ENCODE peak calls at places on chromosome 5, in seven cellular contexts. K, Z, Y, U, W, G and J are unnamed samples.

GRCh38 chr5:172708183-172708505 is 62.9 kb downstream of the DUSP1 start:
- DNase-seq in Z (no peak), Y (no peak), G (no peak), U (no peak), W (no peak), K (no peak), J (no peak)

GRCh38 chr5:74643160-74643562 is 2.6 kb upstream of the ENC1 start:
- DNase-seq in Y (no peak), K (peak), U (no peak), G (peak), W (peak), Z (no peak), J (peak)

GRCh38 chr5:2223303-2223702 is 340.6 kb upstream of the IRX4 start:
- DNase-seq in G (no peak), Z (no peak), W (no peak), K (no peak), Y (no peak), U (no peak), J (no peak)

GRCh38 chr5:172956936-172957335 is 2.3 kb upstream of the RPL26L1 start:
- DNase-seq in G (no peak), K (no peak), Z (no peak), Y (no peak), U (no peak), W (no peak), J (peak)

GRCh38 chr5:56305551-56305950 is 72.4 kb upstream of the ANKRD55 start:
- DNase-seq in Z (no peak), G (peak), U (no peak), W (no peak), Y (no peak), K (no peak), J (no peak)

GRCh38 chr5:175657593-175658271 is at the start of gene HRH2:
- DNase-seq in W (no peak), Y (no peak), U (no peak), G (no peak), K (no peak), Z (no peak), J (no peak)

GRCh38 chr5:107104774-107105050 is 566.0 kb downstream of the EFNA5 start:
- DNase-seq in G (no peak), Y (no peak), K (no peak), Z (peak), W (peak), U (no peak), J (peak)

GRCh38 chr5:27472000-27472763 is 433.8 kb upstream of the CDH9 start:
- DNase-seq in U (peak), K (no peak), G (peak), Y (no peak), W (peak), Z (peak), J (peak)

GRCh38 chr5:95631991-95632675 is 12.2 kb downstream of the GPR150 start:
- DNase-seq in Y (no peak), W (peak), Z (peak), G (peak), U (no peak), K (no peak), J (peak)

GRCh38 chr5:102080288-102080687 is 215.8 kb downstream of the SLCO4C1 start:
- DNase-seq in K (no peak), Y (no peak), Z (no peak), W (no peak), G (no peak), U (no peak), J (no peak)

GRCh38 chr5:64947031-64947430 is 178.3 kb downstream of the CWC27 start:
- DNase-seq in Y (no peak), U (no peak), W (peak), K (no peak), G (no peak), Z (no peak), J (peak)

GRCh38 chr5:16881253-16881652 is 54.8 kb downstream of the MYO10 start:
- DNase-seq in W (no peak), U (no peak), Y (no peak), K (no peak), Z (no peak), G (no peak), J (no peak)

GRCh38 chr5:135662683-135663082 is 83.9 kb upstream of the CXCL14 start:
- DNase-seq in G (no peak), Y (no peak), Z (no peak), K (no peak), U (no peak), W (no peak), J (no peak)

GRCh38 chr5:120073722-120074121 is 390.4 kb upstream of the PRR16 start:
- DNase-seq in Y (no peak), Z (no peak), G (no peak), U (no peak), W (no peak), K (no peak), J (no peak)

GRCh38 chr5:151141535-151141934 is 16.0 kb downstream of the ANXA6 start:
- DNase-seq in K (no peak), G (no peak), Y (no peak), W (no peak), Z (peak), U (no peak), J (peak)

GRCh38 chr5:104062495-104063377 is 500.1 kb upstream of the NUDT12 start:
- DNase-seq in K (peak), G (no peak), Z (no peak), U (no peak), W (no peak), Y (no peak), J (no peak)

GRCh38 chr5:2005101-2006041 is 122.6 kb upstream of the IRX4 start:
- DNase-seq in K (no peak), W (no peak), G (no peak), Y (no peak), Z (no peak), U (no peak), J (no peak)

GRCh38 chr5:179271821-179272325 is 73.4 kb downstream of the ADAMTS2 start:
- DNase-seq in Z (no peak), U (no peak), W (no peak), Y (peak), G (no peak), K (no peak), J (no peak)

GRCh38 chr5:125044491-125045282 is 298.2 kb upstream of the ZNF608 start:
- DNase-seq in W (peak), U (no peak), Y (no peak), G (no peak), K (no peak), Z (no peak), J (no peak)

GRCh38 chr5:15763754-15764153 is 263.8 kb downstream of the FBXL7 start:
- DNase-seq in Z (no peak), G (no peak), U (no peak), W (peak), K (no peak), Y (no peak), J (peak)

GRCh38 chr5:7392401-7393024 is 3.4 kb upstream of the ADCY2 start:
- DNase-seq in Z (no peak), W (peak), G (peak), Y (no peak), U (no peak), K (no peak), J (peak)

GRCh38 chr5:76153271-76153670 is 70.1 kb downstream of the SV2C start:
- DNase-seq in Y (no peak), W (no peak), Z (peak), G (no peak), U (no peak), K (no peak), J (no peak)

GRCh38 chr5:33010851-33011250 is 299.7 kb downstream of the NPR3 start:
- DNase-seq in U (no peak), W (peak), Z (no peak), K (no peak), G (no peak), Y (no peak), J (peak)

DNA sequence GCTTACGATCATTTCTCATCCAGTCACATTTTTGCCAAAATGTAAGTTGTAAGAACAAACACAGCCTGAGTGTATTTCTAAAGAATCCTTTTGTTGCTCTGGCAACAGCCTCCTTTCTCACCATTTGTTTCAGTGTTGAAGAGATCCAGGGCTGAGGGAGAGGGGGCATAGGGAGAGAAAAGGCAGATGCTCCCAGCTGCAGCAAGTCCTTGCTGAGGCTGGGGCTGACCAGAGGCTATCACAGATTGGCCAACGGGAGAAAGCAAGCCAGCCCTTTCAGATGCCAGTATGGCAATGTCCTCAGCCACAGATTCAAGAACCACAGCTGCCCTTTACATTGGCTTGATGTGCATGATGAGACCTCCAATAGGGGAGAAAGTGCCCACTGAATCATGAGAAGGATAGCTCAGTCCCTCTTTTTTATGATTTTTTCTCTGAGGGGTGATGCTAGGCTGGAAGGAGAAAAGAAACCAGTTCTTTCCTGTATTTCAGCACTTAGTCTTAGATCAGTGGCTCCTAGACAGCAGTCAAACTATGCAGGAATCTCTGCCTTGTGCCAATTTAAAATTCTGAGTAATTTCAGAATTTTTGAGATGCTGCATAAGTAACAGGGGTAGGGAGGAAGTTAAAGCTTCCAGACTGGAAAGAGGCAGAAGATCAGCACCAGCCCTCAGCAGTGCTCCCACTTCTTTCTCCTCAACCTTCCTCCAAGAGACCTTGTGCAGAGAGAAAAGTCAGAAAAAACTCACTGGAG is 142.1 kb downstream of the LHFPL2 start:
- DNase-seq in Z (no peak), W (peak), G (no peak), U (no peak), Y (no peak), K (no peak), J (peak)
- H3K4me3 ChIP-seq in Z (no peak), W (peak), G (no peak), U (no peak), Y (no peak), K (no peak), J (no peak)

GRCh38 chr5:57841671-57842375 is 359.2 kb upstream of the ACTBL2 start:
- DNase-seq in K (peak), U (no peak), G (peak), W (peak), Z (no peak), Y (no peak), J (peak)

GRCh38 chr5:57836921-57837320 is 354.3 kb upstream of the ACTBL2 start:
- DNase-seq in Z (no peak), W (no peak), K (no peak), U (no peak), Y (no peak), G (no peak), J (no peak)

GRCh38 chr5:57839447-57839846 is 356.8 kb upstream of the ACTBL2 start:
- DNase-seq in U (no peak), G (no peak), Z (no peak), Y (no peak), K (no peak), W (no peak), J (no peak)

GRCh38 chr5:57836331-57836730 is 353.7 kb upstream of the ACTBL2 start:
- DNase-seq in W (no peak), G (no peak), Z (no peak), Y (no peak), K (no peak), U (no peak), J (no peak)

DNA sequence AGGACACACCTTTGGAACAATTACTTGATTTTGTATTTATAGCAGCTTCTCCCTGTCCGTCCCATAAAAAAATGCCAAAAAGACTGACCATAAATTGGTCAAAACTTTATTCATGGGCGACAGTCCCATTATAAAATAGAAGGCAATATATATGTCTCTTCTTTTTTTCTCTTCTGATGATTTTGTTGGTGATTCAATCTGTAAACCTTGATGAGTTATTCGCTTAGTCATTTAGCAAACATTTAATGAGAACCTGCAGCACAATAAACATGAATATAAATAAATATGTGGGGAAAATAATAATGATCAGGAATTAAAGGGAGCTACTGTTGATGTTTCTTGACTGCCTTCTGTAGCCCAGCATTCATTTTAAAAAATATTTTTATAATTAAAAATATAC is 356.4 kb upstream of the ACTBL2 start:
- DNase-seq in W (no peak), Y (no peak), G (no peak), K (no peak), U (no peak), Z (no peak), J (no peak)
- TF ChIP-seq CTCF in W (no peak), Y (no peak), G (no peak), K (no peak), U (no peak), Z (no peak), J (no peak)

GRCh38 chr5:123035320-123035949 is 1.1 kb downstream of the PPIC start:
- DNase-seq in Y (peak), K (peak), U (peak), Z (peak), W (peak), G (no peak), J (peak)
- H3K4me3 ChIP-seq in Y (peak), K (peak), U (peak), Z (no peak), W (peak), G (peak), J (peak)

GRCh38 chr5:94503677-94504076 is 114.7 kb downstream of the KIAA0825 start:
- DNase-seq in Z (no peak), W (no peak), G (no peak), U (no peak), Y (no peak), K (no peak), J (no peak)
- TF ChIP-seq CTCF in Z (no peak), W (no peak), G (no peak), U (no peak), Y (no peak), K (no peak), J (no peak)

GRCh38 chr5:116561658-116562057 is 13.0 kb downstream of the SEMA6A start:
- DNase-seq in Y (no peak), G (no peak), U (no peak), W (no peak), Z (no peak), K (no peak), J (no peak)
- H3K4me3 ChIP-seq in Y (no peak), G (no peak), U (no peak), W (no peak), Z (no peak), K (no peak), J (no peak)

GRCh38 chr5:77282337-77283027 is 72.0 kb downstream of the PDE8B start:
- DNase-seq in W (peak), K (no peak), U (no peak), Y (no peak), G (no peak), Z (no peak), J (no peak)
- TF ChIP-seq CTCF in W (peak), K (no peak), U (no peak), Y (peak), G (peak), Z (no peak), J (no peak)